ENCODE peak calls at places on chromosomes 12 and 14, in ten cellular contexts. M is small intestine; N is ovary; I is IMR-90; R is dorsolateral prefrontal cortex; Y is naive thymus-derived CD4-positive, alpha-beta T cell; V is aorta; B is Peyer's patch; F is iPS DF 6.9; Z is PC-3. S is an unnamed sample.

GRCh38 chr12:20018406-20018805 is 349.9 kb upstream of the PDE3A start:
- DNase-seq in M (peak; percentile 93), N (no peak), I (no peak), R (no peak), Y (no peak), V (no peak), B (no peak), F (no peak), Z (no peak), S (peak; percentile 28)

GRCh38 chr12:22626429-22626828 is 1.5 kb downstream of the ETNK1 start:
- DNase-seq in M (peak; percentile 40), N (no peak), I (peak; percentile 46), R (no peak), Y (no peak), V (no peak), B (no peak), F (no peak), Z (peak; percentile 11), S (no peak)

GRCh38 chr12:46958093-46958492 is 121.3 kb upstream of the PCED1B start:
- DNase-seq in M (no peak), N (no peak), I (no peak), R (no peak), Y (no peak), V (no peak), B (no peak), F (no peak), Z (no peak), S (no peak)

GRCh38 chr14:63499701-63500250 is 43.4 kb downstream of the PPP2R5E start:
- DNase-seq in M (no peak), N (no peak), I (peak; percentile 77), R (no peak), Y (no peak), V (no peak), B (no peak), F (no peak), Z (peak; percentile 88), S (no peak)

GRCh38 chr12:67069451-67070306 is 199.5 kb upstream of the CAND1 start:
- DNase-seq in M (peak; percentile 44), N (peak; percentile 52), I (no peak), R (no peak), Y (peak; percentile 37), V (no peak), B (no peak), F (no peak), Z (peak; percentile 50), S (peak; percentile 35)

GRCh38 chr12:68080577-68080976 is 79.0 kb downstream of the IFNG start:
- DNase-seq in M (no peak), N (no peak), I (no peak), R (no peak), Y (no peak), V (no peak), B (no peak), F (no peak), Z (no peak), S (no peak)

GRCh38 chr14:68924392-68925158 is 54.5 kb downstream of the ACTN1 start:
- DNase-seq in M (no peak), N (no peak), I (no peak), R (no peak), Y (no peak), V (peak; percentile 74), B (no peak), F (no peak), Z (peak; percentile 39), S (no peak)

GRCh38 chr14:24052656-24053547 is 1.1 kb downstream of the CARMIL3 start:
- DNase-seq in M (no peak), N (no peak), I (no peak), R (no peak), Y (no peak), V (no peak), B (no peak), F (no peak), Z (no peak), S (no peak)

GRCh38 chr12:67957383-67957782 is 31.9 kb upstream of the IFNG-AS1 start:
- DNase-seq in M (no peak), N (no peak), I (no peak), R (no peak), Y (no peak), V (no peak), B (no peak), F (no peak), Z (no peak), S (no peak)

GRCh38 chr14:50122291-50122690 is 5.9 kb upstream of the VCPKMT start:
- DNase-seq in M (no peak), N (no peak), I (no peak), R (no peak), Y (no peak), V (no peak), B (no peak), F (no peak), Z (no peak), S (no peak)

GRCh38 chr14:94716976-94717375 is 52.9 kb downstream of the GSC start:
- DNase-seq in M (no peak), N (no peak), I (no peak), R (no peak), Y (no peak), V (no peak), B (no peak), F (no peak), Z (no peak), S (no peak)

GRCh38 chr14:34711169-34711568 is 3.2 kb downstream of the CFL2 start:
- DNase-seq in M (no peak), N (no peak), I (peak; percentile 94), R (peak; percentile 6), Y (no peak), V (no peak), B (no peak), F (no peak), Z (peak; percentile 33), S (peak; percentile 13)

GRCh38 chr14:68683326-68683725 is 109.5 kb downstream of the ZFP36L1 start:
- DNase-seq in M (no peak), N (no peak), I (peak; percentile 24), R (no peak), Y (no peak), V (peak; percentile 72), B (no peak), F (no peak), Z (peak; percentile 21), S (no peak)

GRCh38 chr14:84789012-84789411 is 740.9 kb upstream of the FLRT2 start:
- DNase-seq in M (no peak), N (no peak), I (no peak), R (no peak), Y (no peak), V (no peak), B (no peak), F (no peak), Z (peak; percentile 48), S (no peak)
- H3K27ac ChIP-seq in M (no peak overlapping the region), N (no peak overlapping the region), I (no peak overlapping the region), R (no peak overlapping the region), Y (no peak overlapping the region), V (no peak overlapping the region), B (no peak overlapping the region), F (no peak overlapping the region), Z (no peak overlapping the region), S (no peak overlapping the region)

GRCh38 chr12:50317198-50317597 is 33.9 kb upstream of the LIMA1 start:
- DNase-seq in M (no peak), N (no peak), I (no peak), R (no peak), Y (no peak), V (no peak), B (no peak), F (no peak), Z (peak; percentile 5), S (no peak)

GRCh38 chr12:50314629-50315312 is 31.5 kb upstream of the LIMA1 start:
- DNase-seq in M (no peak), N (no peak), I (peak; percentile 80), R (peak; percentile 21), Y (no peak), V (no peak), B (no peak), F (peak; percentile 35), Z (peak; percentile 61), S (no peak)

GRCh38 chr12:50313256-50313931 is 30.1 kb upstream of the LIMA1 start:
- DNase-seq in M (no peak), N (no peak), I (no peak), R (no peak), Y (no peak), V (no peak), B (no peak), F (no peak), Z (no peak), S (no peak)

GRCh38 chr12:50309950-50310349 is 26.6 kb upstream of the LIMA1 start:
- DNase-seq in M (no peak), N (no peak), I (no peak), R (no peak), Y (no peak), V (no peak), B (no peak), F (no peak), Z (no peak), S (no peak)

GRCh38 chr12:50315803-50316202 is 32.5 kb upstream of the LIMA1 start:
- DNase-seq in M (no peak), N (no peak), I (no peak), R (no peak), Y (no peak), V (no peak), B (no peak), F (no peak), Z (no peak), S (no peak)
- H3K27ac ChIP-seq in M (no peak overlapping the region), N (no peak overlapping the region), I (no peak overlapping the region), R (no peak overlapping the region), Y (no peak overlapping the region), V (no peak overlapping the region), B (no peak overlapping the region), F (no peak overlapping the region), Z (no peak overlapping the region), S (no peak overlapping the region)

GRCh38 chr12:52865090-52865944 is 16.5 kb upstream of the KRT78 start:
- DNase-seq in M (peak; percentile 84), N (peak; percentile 67), I (peak; percentile 60), R (peak; percentile 17), Y (no peak), V (peak; percentile 66), B (peak; percentile 21), F (peak; percentile 82), Z (peak; percentile 87), S (peak; percentile 80)
- H3K27ac ChIP-seq in M (no peak overlapping the region), N (no peak overlapping the region), I (no peak overlapping the region), R (no peak overlapping the region), Y (no peak overlapping the region), V (no peak overlapping the region), B (no peak overlapping the region), F (no peak overlapping the region), Z (no peak overlapping the region), S (no peak overlapping the region)

GRCh38 chr14:74660863-74661262 is 48.8 kb upstream of the LTBP2 start:
- DNase-seq in M (no peak), N (no peak), I (no peak), R (no peak), Y (no peak), V (no peak), B (no peak), F (no peak), Z (no peak), S (no peak)

GRCh38 chr14:74656964-74657363 is 44.9 kb upstream of the LTBP2 start:
- DNase-seq in M (no peak), N (no peak), I (no peak), R (no peak), Y (no peak), V (no peak), B (no peak), F (no peak), Z (no peak), S (no peak)

GRCh38 chr14:74660167-74660566 is 48.1 kb upstream of the LTBP2 start:
- DNase-seq in M (peak; percentile 20), N (no peak), I (peak; percentile 32), R (no peak), Y (no peak), V (no peak), B (no peak), F (no peak), Z (peak; percentile 33), S (no peak)

GRCh38 chr14:74655597-74656389 is 43.8 kb upstream of the LTBP2 start:
- DNase-seq in M (no peak), N (no peak), I (peak; percentile 61), R (no peak), Y (no peak), V (no peak), B (no peak), F (no peak), Z (peak; percentile 39), S (no peak)

GRCh38 chr14:74658535-74659130 is 46.6 kb upstream of the LTBP2 start:
- DNase-seq in M (no peak), N (no peak), I (peak; percentile 69), R (no peak), Y (no peak), V (no peak), B (no peak), F (no peak), Z (peak; percentile 58), S (no peak)
- H3K27ac ChIP-seq in M (no peak overlapping the region), N (no peak overlapping the region), I (no peak overlapping the region), R (no peak overlapping the region), Y (no peak overlapping the region), V (no peak overlapping the region), B (no peak overlapping the region), F (no peak overlapping the region), Z (peak overlapping the region; percentile 12), S (no peak overlapping the region)